ENCODE peak calls at places on chromosomes 4 and X, in five cellular contexts. V is HepG2, L is RWPE2, O is left lung, D is heart left ventricle. Z is an unnamed sample.

GRCh38 chrX:97704474-97704873 is 820.8 kb downstream of the RPA4 start:
- ATAC-seq in O (no peak), L (no peak), D (no peak), V (no peak), Z (no peak)

GRCh38 chrX:84717344-84717743 is 215.1 kb upstream of the HDX start:
- ATAC-seq in V (no peak), D (no peak), L (no peak), O (no peak), Z (no peak)

GRCh38 chr4:73822812-73823480 is 13.5 kb upstream of the CXCL6 start:
- ATAC-seq in O (peak), D (no peak), V (no peak), L (no peak), Z (no peak)

GRCh38 chrX:72069380-72070160 is 62.1 kb downstream of the RTL5 start:
- ATAC-seq in O (peak), L (no peak), D (no peak), V (no peak), Z (peak)

GRCh38 chr4:17875402-17876070 is 64.8 kb downstream of the NCAPG start:
- ATAC-seq in V (no peak), L (no peak), O (no peak), D (no peak), Z (no peak)

GRCh38 chr4:164731827-164732474 is 22.0 kb upstream of the SMIM31 start:
- ATAC-seq in L (peak), O (peak), D (peak), V (peak), Z (no peak)

GRCh38 chr4:123339507-123340380 is 56.9 kb upstream of the SPRY1 start:
- ATAC-seq in L (peak), O (peak), D (no peak), V (no peak), Z (no peak)

GRCh38 chrX:74242050-74242449 is 61.9 kb upstream of the ZCCHC13 start:
- ATAC-seq in D (peak), O (no peak), V (peak), L (peak), Z (peak)

GRCh38 chrX:154063234-154063633 is 34.3 kb downstream of the MECP2 start:
- ATAC-seq in L (no peak), V (no peak), O (no peak), D (no peak), Z (no peak)

GRCh38 chr4:6627832-6628231 is 12.7 kb upstream of the MRFAP1 start:
- ATAC-seq in O (no peak), D (no peak), V (peak), L (no peak), Z (no peak)

GRCh38 chr4:151667025-151667424 is 93.8 kb downstream of the GATB start:
- ATAC-seq in L (no peak), O (no peak), D (peak), V (no peak), Z (no peak)

GRCh38 chr4:1623390-1623789 is 60.7 kb downstream of the FAM53A start:
- ATAC-seq in D (no peak), V (no peak), O (no peak), L (no peak), Z (no peak)

GRCh38 chr4:118941799-118942198 is 53.1 kb downstream of the SYNPO2 start:
- ATAC-seq in D (peak), V (no peak), L (peak), O (no peak), Z (no peak)

GRCh38 chr4:153008578-153009199 is 72.6 kb downstream of the FHDC1 start:
- ATAC-seq in O (no peak), L (no peak), V (no peak), D (no peak), Z (no peak)

GRCh38 chrX:26373829-26374228 is 157.9 kb downstream of the MAGEB5 start:
- ATAC-seq in D (no peak), V (no peak), O (no peak), L (no peak), Z (no peak)

GRCh38 chr4:123338715-123339114 is 57.9 kb upstream of the SPRY1 start:
- ATAC-seq in D (peak), L (no peak), V (no peak), O (no peak), Z (no peak)

GRCh38 chrX:13216139-13216538 is 103.7 kb downstream of the ATXN3L start:
- ATAC-seq in L (no peak), D (no peak), O (peak), V (no peak), Z (no peak)

GRCh38 chrX:2819345-2820130 is 9.2 kb upstream of the GYG2 start:
- ATAC-seq in O (peak), D (no peak), V (peak), L (peak), Z (no peak)

GRCh38 chr4:88533937-88534750 is 10.6 kb upstream of the PYURF start:
- ATAC-seq in L (peak), O (no peak), V (no peak), D (no peak), Z (no peak)

GRCh38 chr4:17494833-17495232 is 17.1 kb downstream of the QDPR start:
- ATAC-seq in D (no peak), V (no peak), O (no peak), L (no peak), Z (no peak)

GRCh38 chr4:145071560-145071959 is 26.4 kb downstream of the ANAPC10 start:
- ATAC-seq in O (no peak), D (no peak), L (no peak), V (no peak), Z (no peak)

GRCh38 chrX:18981124-18981807 is 2.6 kb downstream of the PHKA2 start:
- ATAC-seq in L (no peak), D (no peak), O (no peak), V (peak), Z (no peak)

GRCh38 chr4:104890598-104890997 is 256.1 kb upstream of the TET2 start:
- ATAC-seq in D (no peak), V (no peak), O (no peak), L (no peak), Z (no peak)

GRCh38 chr4:6576512-6576911 is 1.5 kb downstream of the MAN2B2 start:
- ATAC-seq in L (no peak), V (no peak), O (no peak), D (no peak), Z (no peak)

GRCh38 chr4:68951078-68951805 is at the start of gene UGT2A3:
- ATAC-seq in O (no peak), V (peak), L (no peak), D (no peak), Z (no peak)

GRCh38 chrX:105822138-105823091 is at the start of gene NRK:
- ATAC-seq in D (peak), O (peak), V (no peak), L (peak), Z (peak)

GRCh38 chr4:121256887-121257426 is 92.8 kb upstream of the TNIP3 start:
- ATAC-seq in D (no peak), O (no peak), L (peak), V (no peak), Z (no peak)

GRCh38 chr4:42646999-42647541 is 9.8 kb downstream of the ATP8A1 start:
- ATAC-seq in O (no peak), D (no peak), L (no peak), V (no peak), Z (no peak)

GRCh38 chr4:55910140-55910539 is 38.6 kb upstream of the CEP135 start:
- ATAC-seq in L (peak), O (no peak), D (no peak), V (no peak), Z (no peak)

GRCh38 chr4:1808851-1809753 is 16.0 kb downstream of the FGFR3 start:
- ATAC-seq in V (peak), O (no peak), L (no peak), D (no peak), Z (no peak)

GRCh38 chr4:122005064-122005755 is 53.4 kb upstream of the TRPC3 start:
- ATAC-seq in V (no peak), L (no peak), O (no peak), D (peak), Z (no peak)

GRCh38 chr4:98518555-98519267 is 139.7 kb downstream of the TSPAN5 start:
- ATAC-seq in O (no peak), V (no peak), D (no peak), L (no peak), Z (no peak)

GRCh38 chrX:133913009-133913408 is 72.4 kb downstream of the GPC3 start:
- ATAC-seq in D (no peak), O (no peak), V (no peak), L (no peak), Z (no peak)
- H3K27ac ChIP-seq in D (no peak), O (no peak), V (no peak), L (no peak), Z (no peak)

GRCh38 chrX:23737413-23737812 is 5.7 kb downstream of the ACOT9 start:
- ATAC-seq in O (no peak), L (no peak), D (no peak), V (no peak), Z (no peak)

GRCh38 chrX:23742693-23743622 is at the start of gene ACOT9:
- ATAC-seq in D (peak), O (peak), L (peak), V (peak), Z (peak)

GRCh38 chrX:23745786-23746185 is 2.7 kb upstream of the ACOT9 start:
- ATAC-seq in V (no peak), L (no peak), O (no peak), D (no peak), Z (no peak)

GRCh38 chrX:23742174-23742692 is 843 bp downstream of the ACOT9 start:
- ATAC-seq in O (peak), D (peak), L (peak), V (peak), Z (peak)
- H3K27ac ChIP-seq in O (peak), D (peak), L (peak), V (peak), Z (peak)

GRCh38 chr4:80075995-80076394 is 3.0 kb upstream of the ANTXR2 start:
- ATAC-seq in V (no peak), D (no peak), O (no peak), L (no peak), Z (no peak)
- H3K27ac ChIP-seq in V (no peak), D (no peak), O (no peak), L (peak), Z (no peak)

GRCh38 chr4:100034265-100034664 is 84.2 kb upstream of the H2AZ1 start:
- ATAC-seq in V (no peak), O (no peak), L (no peak), D (no peak), Z (no peak)
- H3K27ac ChIP-seq in V (no peak), O (no peak), L (no peak), D (no peak), Z (no peak)

GRCh38 chrX:50827996-50828395 is 14.0 kb upstream of the SHROOM4 start:
- ATAC-seq in D (no peak), L (peak), O (peak), V (no peak), Z (no peak)
- H3K27ac ChIP-seq in D (no peak), L (no peak), O (no peak), V (no peak), Z (no peak)

GRCh38 chrX:41353964-41354363 is 20.0 kb downstream of the DDX3X start:
- ATAC-seq in D (no peak), O (no peak), V (peak), L (no peak), Z (no peak)

GRCh38 chrX:41350150-41350975 is 16.4 kb downstream of the DDX3X start:
- ATAC-seq in D (peak), V (peak), L (peak), O (peak), Z (peak)

GRCh38 chrX:41351923-41352322 is 18.0 kb downstream of the DDX3X start:
- ATAC-seq in L (peak), V (peak), D (no peak), O (no peak), Z (no peak)

GRCh38 chrX:41350976-41351569 is 17.1 kb downstream of the DDX3X start:
- ATAC-seq in V (peak), O (no peak), L (peak), D (peak), Z (no peak)

GRCh38 chrX:41352329-41352801 is 18.4 kb downstream of the DDX3X start:
- ATAC-seq in O (no peak), V (peak), L (peak), D (no peak), Z (no peak)
- H3K27ac ChIP-seq in O (no peak), V (no peak), L (no peak), D (no peak), Z (no peak)

GRCh38 chr4:139808381-139809206 is 143.0 kb downstream of the MGST2 start:
- ATAC-seq in L (no peak), D (peak), O (no peak), V (peak), Z (no peak)
- H3K27ac ChIP-seq in L (no peak), D (peak), O (no peak), V (no peak), Z (peak)

Z was measured in gastroesophageal sphincter.